ENCODE peak calls at places on chromosomes 7 and 10, in eight cellular contexts. U is HCT116, W is IMR-90, V is A549, A is H1, L is SK-N-SH, J is K562, D is HepG2. Y is an unnamed sample.
A peak's percentile ranks its signal among the peaks of the same experiment; 100 is the strongest.

GRCh38 chr7:154571772-154572171 is 431.2 kb downstream of the PAXIP1 start:
- DNase-seq in U (no peak), W (no peak), V (no peak), A (no peak), L (no peak), J (no peak), D (no peak), Y (no peak)

GRCh38 chr10:70106958-70107791 is 25.4 kb downstream of the AIFM2 start:
- DNase-seq in U (no peak), W (no peak), V (peak; percentile 46), A (peak; percentile 29), L (peak; percentile 67), J (peak; percentile 69), D (peak; percentile 8), Y (peak; percentile 80)

GRCh38 chr7:3439333-3440030 is 138.4 kb downstream of the SDK1 start:
- DNase-seq in U (no peak), W (peak; percentile 99), V (peak; percentile 63), A (no peak), L (no peak), J (no peak), D (no peak), Y (no peak)

GRCh38 chr7:116446179-116446855 is 53.2 kb upstream of the CAV2 start:
- DNase-seq in U (no peak), W (no peak), V (no peak), A (no peak), L (no peak), J (no peak), D (no peak), Y (no peak)

GRCh38 chr7:127758105-127758504 is 106.1 kb downstream of the SND1 start:
- DNase-seq in U (no peak), W (no peak), V (no peak), A (no peak), L (no peak), J (no peak), D (no peak), Y (no peak)

GRCh38 chr10:116067825-116068224 is 205.2 kb downstream of the GFRA1 start:
- DNase-seq in U (no peak), W (no peak), V (no peak), A (no peak), L (no peak), J (no peak), D (no peak), Y (no peak)

GRCh38 chr10:15245530-15245929 is 77.0 kb upstream of the NMT2 start:
- DNase-seq in U (peak; percentile 21), W (no peak), V (peak; percentile 34), A (no peak), L (peak; percentile 47), J (peak; percentile 40), D (peak; percentile 20), Y (no peak)

GRCh38 chr10:114967071-114967470 is 29.1 kb downstream of the TRUB1 start:
- DNase-seq in U (no peak), W (peak; percentile 72), V (no peak), A (no peak), L (no peak), J (no peak), D (peak; percentile 7), Y (no peak)

GRCh38 chr10:124974131-124974530 is 32.2 kb downstream of the ZRANB1 start:
- DNase-seq in U (no peak), W (no peak), V (no peak), A (no peak), L (no peak), J (no peak), D (no peak), Y (no peak)

GRCh38 chr10:124978376-124978725 is 36.4 kb downstream of the ZRANB1 start:
- DNase-seq in U (no peak), W (no peak), V (no peak), A (no peak), L (no peak), J (no peak), D (no peak), Y (no peak)

GRCh38 chr10:124977161-124977560 is 35.2 kb downstream of the ZRANB1 start:
- DNase-seq in U (no peak), W (no peak), V (no peak), A (no peak), L (no peak), J (no peak), D (no peak), Y (no peak)

GRCh38 chr10:124975977-124976514 is 34.1 kb downstream of the ZRANB1 start:
- DNase-seq in U (no peak), W (no peak), V (no peak), A (no peak), L (no peak), J (no peak), D (no peak), Y (peak; percentile 48)

DNA sequence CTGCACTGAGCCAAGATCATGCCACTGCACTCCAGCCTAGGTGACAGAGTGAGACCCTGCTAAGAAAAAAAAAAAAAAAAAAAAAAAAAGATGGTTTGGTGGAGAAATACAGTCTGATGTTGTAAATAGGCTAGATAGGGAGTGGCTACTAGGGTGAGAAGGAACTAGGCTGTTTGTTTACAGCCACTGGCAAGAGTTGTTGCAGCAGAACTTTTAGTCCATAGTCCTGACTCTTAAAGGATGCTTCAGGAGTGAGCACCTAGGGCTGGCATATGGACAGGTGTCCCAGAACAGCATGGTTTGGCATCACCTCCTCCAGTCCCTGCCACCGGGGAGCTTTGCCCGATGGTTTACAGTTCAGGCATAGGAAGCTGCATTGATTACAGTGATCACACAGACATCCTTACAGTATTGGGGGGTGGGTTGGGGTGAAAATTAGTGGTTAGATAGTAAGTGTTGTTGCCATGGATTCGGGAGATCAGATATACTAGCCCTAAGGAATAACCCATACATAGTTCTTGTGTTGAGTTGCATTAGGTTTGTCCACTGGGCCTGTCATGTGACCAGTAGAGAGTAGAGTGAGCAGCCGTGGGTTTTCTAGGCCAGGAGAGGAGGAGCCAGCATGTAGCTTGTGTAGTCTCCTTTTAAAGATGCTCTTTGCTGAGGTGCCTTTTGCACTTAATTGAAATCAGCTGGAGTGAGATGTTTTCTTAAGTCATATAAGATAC is 35.9 kb downstream of the ZRANB1 start:
- DNase-seq in U (no peak), W (no peak), V (no peak), A (no peak), L (no peak), J (no peak), D (no peak), Y (no peak)
- TF ChIP-seq RAD21 in U (no peak), W (no peak), V (no peak), A (no peak), L (no peak), J (no peak), D (no peak), Y (no peak)

GRCh38 chr10:8042864-8043568 is 11.5 kb upstream of the GATA3 start:
- DNase-seq in U (no peak), W (no peak), V (no peak), A (no peak), L (peak; percentile 22), J (no peak), D (no peak), Y (no peak)

GRCh38 chr10:8044331-8044907 is 10.1 kb upstream of the GATA3 start:
- DNase-seq in U (no peak), W (no peak), V (no peak), A (no peak), L (peak; percentile 68), J (no peak), D (no peak), Y (no peak)

GRCh38 chr10:8044908-8045727 is 9.4 kb upstream of the GATA3 start:
- DNase-seq in U (no peak), W (no peak), V (no peak), A (no peak), L (peak; percentile 87), J (no peak), D (no peak), Y (no peak)

GRCh38 chr10:8042032-8042863 is 12.2 kb upstream of the GATA3 start:
- DNase-seq in U (no peak), W (no peak), V (no peak), A (no peak), L (no peak), J (no peak), D (no peak), Y (no peak)

GRCh38 chr10:8043569-8044306 is 10.8 kb upstream of the GATA3 start:
- DNase-seq in U (no peak), W (no peak), V (no peak), A (no peak), L (peak; percentile 25), J (no peak), D (no peak), Y (no peak)
- TF ChIP-seq RAD21 in U (no peak), W (no peak), V (no peak), A (peak; percentile 50), L (no peak), J (no peak), D (no peak), Y (no peak)

GRCh38 chr10:97292862-97293198 is 393 bp upstream of the ARHGAP19 start:
- DNase-seq in U (no peak), W (no peak), V (no peak), A (no peak), L (no peak), J (no peak), D (no peak), Y (no peak)

GRCh38 chr10:97302088-97302791 is 9.8 kb upstream of the ARHGAP19 start:
- DNase-seq in U (no peak), W (no peak), V (no peak), A (no peak), L (no peak), J (no peak), D (no peak), Y (no peak)

GRCh38 chr10:97298223-97298571 is 5.8 kb upstream of the ARHGAP19 start:
- DNase-seq in U (no peak), W (no peak), V (no peak), A (no peak), L (no peak), J (no peak), D (no peak), Y (no peak)

GRCh38 chr10:97292097-97292861 is at the start of gene ARHGAP19:
- DNase-seq in U (peak; percentile 98), W (peak; percentile 99), V (peak; percentile 99), A (peak; percentile 93), L (peak; percentile 92), J (peak; percentile 94), D (peak; percentile 99), Y (peak; percentile 95)

DNA sequence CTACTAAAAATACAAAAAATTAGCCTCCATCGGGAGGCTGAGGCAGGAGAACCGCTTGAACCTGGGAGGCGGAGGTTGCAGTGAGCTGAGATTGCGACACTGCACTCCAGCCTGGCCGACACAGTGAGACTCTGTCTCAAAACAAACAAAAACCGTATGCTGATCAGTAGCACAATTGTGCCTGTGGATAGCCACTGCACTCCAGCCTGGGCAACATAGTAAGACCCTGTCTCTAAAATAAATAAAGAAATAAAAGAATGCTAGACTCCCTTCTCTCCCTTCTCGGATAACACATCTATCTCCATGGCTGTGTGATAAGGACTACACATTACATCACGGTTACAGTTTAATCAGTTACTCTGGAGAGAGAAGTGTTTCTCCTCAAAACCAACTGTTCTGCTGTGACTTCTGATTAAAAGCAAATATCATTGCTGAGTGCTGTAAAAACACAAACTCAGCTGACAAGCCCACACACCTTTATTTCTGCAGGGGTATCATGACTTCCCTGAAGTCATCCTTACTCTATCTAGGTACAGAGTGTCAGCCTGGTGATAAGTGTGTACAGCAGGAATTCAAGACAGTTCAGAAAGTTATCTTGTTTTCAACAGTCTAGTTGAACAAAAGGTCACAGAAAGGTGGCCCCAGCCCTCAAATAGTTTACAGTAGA is 5.3 kb upstream of the ARHGAP19 start:
- DNase-seq in U (no peak), W (no peak), V (peak; percentile 21), A (no peak), L (no peak), J (peak; percentile 72), D (peak; percentile 54), Y (no peak)
- TF ChIP-seq RAD21 in U (no peak), W (no peak), V (no peak), A (no peak), L (no peak), J (no peak), D (no peak), Y (no peak)

GRCh38 chr10:103295391-103296044 is 18.6 kb downstream of the INA start:
- DNase-seq in U (no peak), W (peak; percentile 90), V (peak; percentile 15), A (no peak), L (no peak), J (no peak), D (no peak), Y (no peak)
- TF ChIP-seq RAD21 in U (no peak), W (no peak), V (no peak), A (no peak), L (no peak), J (no peak), D (no peak), Y (no peak)